ENCODE peak calls at places on chromosomes 6 and 20, in four cellular contexts. W is dermis microvascular lymphatic vessel endothelial cell, X is non-pigmented ciliary epithelial cell, Y is T follicular helper cell. D is an unnamed sample.

GRCh38 chr20:6212903-6213302 is 90.1 kb upstream of the FERMT1 start:
- DNase-seq in W (no peak), X (no peak), Y (no peak), D (no peak)

GRCh38 chr20:38113401-38114325 is 51.4 kb downstream of the TGM2 start:
- DNase-seq in W (no peak), X (no peak), Y (no peak), D (peak)

GRCh38 chr6:109867009-109867969 is 110.8 kb upstream of the GPR6 start:
- DNase-seq in W (no peak), X (no peak), Y (no peak), D (no peak)

GRCh38 chr6:152233547-152234320 is 403.4 kb downstream of the SYNE1 start:
- DNase-seq in W (no peak), X (no peak), Y (no peak), D (no peak)

GRCh38 chr6:10417681-10418104 is 2.8 kb upstream of the TFAP2A start:
- DNase-seq in W (no peak), X (no peak), Y (no peak), D (no peak)

GRCh38 chr6:125906158-125906998 is 50.2 kb upstream of the HINT3 start:
- DNase-seq in W (no peak), X (no peak), Y (peak), D (peak)

GRCh38 chr6:45026003-45026516 is 302.1 kb upstream of the RUNX2 start:
- DNase-seq in W (no peak), X (no peak), Y (no peak), D (peak)

GRCh38 chr6:132132420-132132819 is 181.2 kb upstream of the CCN2 start:
- DNase-seq in W (peak), X (peak), Y (no peak), D (no peak)

GRCh38 chr6:144918073-144918472 is 632.9 kb downstream of the UTRN start:
- DNase-seq in W (no peak), X (no peak), Y (no peak), D (no peak)

GRCh38 chr20:3405139-3405538 is 2.3 kb downstream of the DNAAF9 start:
- DNase-seq in W (no peak), X (no peak), Y (no peak), D (no peak)

GRCh38 chr6:6333498-6333897 is 13.0 kb upstream of the F13A1 start:
- DNase-seq in W (no peak), X (no peak), Y (no peak), D (peak)

GRCh38 chr20:47055699-47056369 is 161.2 kb downstream of the EYA2 start:
- DNase-seq in W (no peak), X (no peak), Y (no peak), D (no peak)

GRCh38 chr6:157281570-157281969 is 41.7 kb downstream of the TMEM242 start:
- DNase-seq in W (no peak), X (no peak), Y (no peak), D (no peak)

GRCh38 chr6:701215-701614 is 8.3 kb upstream of the EXOC2 start:
- DNase-seq in W (no peak), X (no peak), Y (no peak), D (no peak)

GRCh38 chr20:49985157-49985556 is 2.4 kb downstream of the SNAI1 start:
- DNase-seq in W (no peak), X (no peak), Y (no peak), D (no peak)

GRCh38 chr20:23114018-23114417 is 27.9 kb upstream of the CD93 start:
- DNase-seq in W (no peak), X (no peak), Y (no peak), D (peak)

GRCh38 chr6:77183447-77183846 is 279.8 kb downstream of the HTR1B start:
- DNase-seq in W (no peak), X (no peak), Y (no peak), D (no peak)

GRCh38 chr6:148398686-148399085 is 56.0 kb downstream of the SASH1 start:
- DNase-seq in W (no peak), X (no peak), Y (no peak), D (no peak)

D was measured in MV-4-11.